ENCODE peak calls at places on chromosomes 4 and X, in seven cellular contexts. V is Kasumi-1; H is effector memory CD8-positive, alpha-beta T cell; Y is thoracic aorta; O is NCI-H2029; T is progenitor cell of endocrine pancreas; A is HEK293T. E is an unnamed sample.

GRCh38 chrX:101395789-101396188 is 5.0 kb downstream of the RPL36A start:
- DNase-seq in A (no peak), Y (no peak), V (peak), O (no peak), T (no peak), H (no peak), E (no peak)

GRCh38 chrX:110172215-110172614 is 145.7 kb downstream of the AMMECR1 start:
- DNase-seq in H (no peak), O (no peak), T (no peak), A (no peak), Y (no peak), V (no peak), E (no peak)

GRCh38 chr4:79893441-79893840 is 179.6 kb downstream of the ANTXR2 start:
- DNase-seq in A (no peak), Y (no peak), V (no peak), O (no peak), T (no peak), H (no peak), E (no peak)

GRCh38 chrX:139725720-139726119 is 17.8 kb upstream of the MCF2 start:
- DNase-seq in V (no peak), T (no peak), Y (no peak), O (no peak), A (no peak), H (no peak), E (no peak)

GRCh38 chr4:158025131-158025530 is 147.7 kb downstream of the GASK1B start:
- DNase-seq in V (no peak), A (peak), T (no peak), O (no peak), Y (no peak), H (no peak), E (no peak)

GRCh38 chrX:74286950-74287349 is 17.0 kb upstream of the ZCCHC13 start:
- DNase-seq in Y (no peak), O (no peak), A (no peak), H (no peak), T (no peak), V (no peak), E (no peak)

GRCh38 chr4:167218022-167218608 is 16.2 kb downstream of the SPOCK3 start:
- DNase-seq in Y (no peak), O (peak), A (no peak), H (no peak), V (no peak), T (no peak), E (no peak)

GRCh38 chr4:17517664-17518063 is 2.7 kb downstream of the CLRN2 start:
- DNase-seq in Y (no peak), H (no peak), V (no peak), T (no peak), A (no peak), O (no peak), E (peak)

GRCh38 chrX:21745756-21746155 is 12.2 kb downstream of the SMPX start:
- DNase-seq in T (no peak), H (peak), Y (no peak), A (peak), O (no peak), V (peak), E (peak)

GRCh38 chr4:138834029-138834428 is 181.6 kb upstream of the NOCT start:
- DNase-seq in A (no peak), V (no peak), H (no peak), T (no peak), Y (no peak), O (no peak), E (no peak)

GRCh38 chrX:4485917-4486316 is 772.5 kb upstream of the PRKX start:
- DNase-seq in A (no peak), V (no peak), O (no peak), T (no peak), Y (no peak), H (no peak), E (no peak)

GRCh38 chrX:136674270-136674986 is 26.5 kb downstream of the CD40LG start:
- DNase-seq in A (no peak), O (no peak), V (no peak), H (no peak), Y (no peak), T (no peak), E (no peak)

E was measured in NCI-H146.